ENCODE peak calls at places on chromosomes 13 and 19, in eight cellular contexts. H is fibroblast of the aortic adventitia; Z is coronary artery; Q is AG04450; X is A549; K is gastrocnemius medialis; J is transverse colon; E is CD4-positive, CD25-positive, alpha-beta regulatory T cell. S is an unnamed sample.

GRCh38 chr13:40235160-40235796 is 431.2 kb downstream of the FOXO1 start:
- DNase-seq in H (peak; percentile 49), Z (no peak), Q (no peak), X (no peak), K (peak; percentile 68), J (no peak), E (no peak), S (no peak)

GRCh38 chr13:109684836-109685602 is 101.4 kb downstream of the IRS2 start:
- DNase-seq in H (no peak), Z (no peak), Q (no peak), X (no peak), K (peak; percentile 18), J (peak; percentile 74), E (no peak), S (peak; percentile 17)

GRCh38 chr13:28560612-28561011 is 65.7 kb upstream of the FLT1 start:
- DNase-seq in H (no peak), Z (no peak), Q (no peak), X (no peak), K (no peak), J (no peak), E (no peak), S (no peak)

GRCh38 chr19:38266981-38267597 is 2.7 kb downstream of the SPINT2 start:
- DNase-seq in H (peak; percentile 37), Z (no peak), Q (peak; percentile 29), X (peak; percentile 68), K (no peak), J (peak; percentile 61), E (no peak), S (peak; percentile 55)

GRCh38 chr19:7013678-7014077 is 7.6 kb downstream of the MBD3L2B start:
- DNase-seq in H (no peak), Z (no peak), Q (no peak), X (no peak), K (no peak), J (no peak), E (no peak), S (no peak)

GRCh38 chr13:74250738-74251190 is 116.6 kb upstream of the KLF12 start:
- DNase-seq in H (peak; percentile 77), Z (no peak), Q (no peak), X (no peak), K (no peak), J (no peak), E (no peak), S (no peak)

GRCh38 chr13:112995395-112996091 is 26.5 kb downstream of the MCF2L start:
- DNase-seq in H (no peak), Z (no peak), Q (no peak), X (no peak), K (no peak), J (peak; percentile 86), E (no peak), S (no peak)

GRCh38 chr13:44404261-44405139 is 30.9 kb downstream of the SERP2 start:
- DNase-seq in H (no peak), Z (no peak), Q (no peak), X (no peak), K (no peak), J (peak; percentile 38), E (no peak), S (no peak)

GRCh38 chr13:39777527-39778061 is 122.1 kb downstream of the COG6 start:
- DNase-seq in H (peak; percentile 84), Z (no peak), Q (peak; percentile 55), X (peak; percentile 8), K (no peak), J (no peak), E (no peak), S (no peak)

GRCh38 chr13:67229438-67230242 is 496 bp downstream of the PCDH9 start:
- DNase-seq in H (no peak), Z (no peak), Q (no peak), X (peak; percentile 13), K (no peak), J (no peak), E (no peak), S (peak; percentile 6)

GRCh38 chr13:21703846-21704245 is 33.0 kb downstream of the FGF9 start:
- DNase-seq in H (no peak), Z (no peak), Q (no peak), X (no peak), K (no peak), J (no peak), E (no peak), S (no peak)

GRCh38 chr13:34567558-34567957 is 374.5 kb upstream of the NBEA start:
- DNase-seq in H (no peak), Z (no peak), Q (no peak), X (no peak), K (no peak), J (no peak), E (no peak), S (no peak)

GRCh38 chr19:30651691-30652090 is 279.5 kb downstream of the ZNF536 start:
- DNase-seq in H (no peak), Z (no peak), Q (no peak), X (no peak), K (no peak), J (no peak), E (no peak), S (no peak)

GRCh38 chr19:4929186-4929585 is 19.9 kb downstream of the UHRF1 start:
- DNase-seq in H (no peak), Z (no peak), Q (no peak), X (no peak), K (no peak), J (no peak), E (no peak), S (no peak)

GRCh38 chr13:74325106-74325505 is 190.9 kb upstream of the KLF12 start:
- DNase-seq in H (peak; percentile 82), Z (no peak), Q (peak; percentile 67), X (no peak), K (no peak), J (no peak), E (no peak), S (peak; percentile 88)

GRCh38 chr13:74205313-74205690 is 71.1 kb upstream of the KLF12 start:
- DNase-seq in H (peak; percentile 7), Z (no peak), Q (no peak), X (no peak), K (no peak), J (no peak), E (no peak), S (no peak)

GRCh38 chr19:4369888-4370260 is 26.5 kb downstream of the MPND start:
- DNase-seq in H (no peak), Z (no peak), Q (no peak), X (no peak), K (peak; percentile 68), J (peak; percentile 76), E (peak; percentile 48), S (no peak)

GRCh38 chr13:73417012-73417615 is 358.3 kb downstream of the KLF5 start:
- DNase-seq in H (no peak), Z (no peak), Q (no peak), X (peak; percentile 5), K (no peak), J (no peak), E (no peak), S (no peak)

GRCh38 chr13:81987159-81987558 is 1646.2 kb upstream of the SPRY2 start:
- DNase-seq in H (no peak), Z (no peak), Q (no peak), X (no peak), K (no peak), J (no peak), E (no peak), S (no peak)

GRCh38 chr13:35279500-35279899 is 197.0 kb downstream of the MAB21L1 start:
- DNase-seq in H (no peak), Z (no peak), Q (no peak), X (no peak), K (no peak), J (no peak), E (no peak), S (no peak)

GRCh38 chr13:53351040-53351439 is 322.4 kb downstream of the OLFM4 start:
- DNase-seq in H (no peak), Z (no peak), Q (no peak), X (no peak), K (no peak), J (no peak), E (no peak), S (no peak)

GRCh38 chr13:99196466-99197256 is 4.0 kb upstream of the UBAC2 start:
- DNase-seq in H (no peak), Z (no peak), Q (no peak), X (no peak), K (no peak), J (no peak), E (no peak), S (no peak)

GRCh38 chr19:12828494-12828893 is 5.9 kb downstream of the RTBDN start:
- DNase-seq in H (no peak), Z (no peak), Q (no peak), X (no peak), K (no peak), J (peak; percentile 67), E (no peak), S (peak; percentile 49)

GRCh38 chr19:39924389-39924788 is 10.0 kb downstream of the FCGBP start:
- DNase-seq in H (no peak), Z (no peak), Q (no peak), X (no peak), K (no peak), J (no peak), E (no peak), S (no peak)

GRCh38 chr19:49196527-49197240 is 39.1 kb downstream of the TRPM4 start:
- DNase-seq in H (no peak), Z (no peak), Q (no peak), X (no peak), K (peak; percentile 77), J (peak; percentile 59), E (no peak), S (peak; percentile 12)

GRCh38 chr13:33106656-33107402 is 90.6 kb downstream of the KL start:
- DNase-seq in H (no peak), Z (no peak), Q (no peak), X (no peak), K (no peak), J (no peak), E (no peak), S (no peak)
- H3K4me3 ChIP-seq in H (no peak overlapping the region), Z (no peak overlapping the region), Q (no peak overlapping the region), X (no peak overlapping the region), K (no peak overlapping the region), J (no peak overlapping the region), E (no peak overlapping the region), S (no peak overlapping the region)

DNA sequence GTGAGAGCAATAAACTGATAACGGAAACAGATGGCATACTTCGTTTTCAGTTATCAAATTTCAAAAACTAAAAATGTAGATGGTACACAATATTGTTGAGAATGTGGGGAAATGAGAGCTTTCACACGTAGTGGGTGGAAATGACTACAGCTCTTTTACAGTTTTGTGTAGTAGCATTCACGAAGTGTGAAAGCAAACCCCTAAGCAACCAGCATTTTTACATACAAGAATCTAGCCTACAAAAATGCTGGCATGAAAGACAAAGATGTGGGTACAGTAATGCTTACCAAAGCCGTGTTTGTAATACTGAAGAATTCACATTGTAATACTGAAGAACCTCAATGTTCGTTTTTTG is 6.3 kb upstream of the ZNF283 start:
- DNase-seq in H (no peak), Z (no peak), Q (no peak), X (no peak), K (no peak), J (no peak), E (no peak), S (no peak)
- H3K4me3 ChIP-seq in H (peak overlapping the region; percentile 59), Z (peak overlapping the region; percentile 74), Q (peak overlapping the region; percentile 70), X (peak overlapping the region; percentile 25), K (peak overlapping the region; percentile 42), J (peak overlapping the region; percentile 49), E (peak overlapping the region; percentile 63), S (no peak overlapping the region)

GRCh38 chr13:29902632-29903305 is 52.4 kb upstream of the UBL3 start:
- DNase-seq in H (peak; percentile 14), Z (no peak), Q (no peak), X (no peak), K (no peak), J (no peak), E (no peak), S (peak; percentile 19)
- H3K4me3 ChIP-seq in H (no peak overlapping the region), Z (no peak overlapping the region), Q (peak overlapping the region; percentile 2), X (no peak overlapping the region), K (no peak overlapping the region), J (peak overlapping the region; percentile 8), E (peak overlapping the region; percentile 75), S (no peak overlapping the region)

GRCh38 chr19:2302319-2303208 is 5.4 kb downstream of the LINGO3 start:
- DNase-seq in H (peak; percentile 27), Z (no peak), Q (no peak), X (no peak), K (peak; percentile 53), J (peak; percentile 52), E (no peak), S (peak; percentile 52)
- H3K4me3 ChIP-seq in H (no peak overlapping the region), Z (peak overlapping the region; percentile 50), Q (peak overlapping the region; percentile 17), X (no peak overlapping the region), K (no peak overlapping the region), J (no peak overlapping the region), E (no peak overlapping the region), S (no peak overlapping the region)